ENCODE peak calls at places on chromosomes 11 and 22, in four cellular contexts. O is adrenal gland, T is GM12864, K is IMR-90. U is an unnamed sample.

GRCh38 chr11:40139507-40139906 is 1319.9 kb downstream of the LRRC4C start:
- DNase-seq in O (no peak), K (no peak), T (no peak), U (no peak)

GRCh38 chr11:122612123-122612824 is 43.2 kb upstream of the UBASH3B start:
- DNase-seq in K (no peak), O (no peak), T (no peak), U (no peak)

GRCh38 chr11:17967661-17968060 is 45.2 kb downstream of the SERGEF start:
- DNase-seq in O (no peak), T (no peak), K (no peak), U (no peak)

GRCh38 chr11:100942016-100942415 is 187.6 kb downstream of the PGR start:
- DNase-seq in K (peak), T (no peak), O (peak), U (no peak)

GRCh38 chr22:28029201-28029948 is 110.3 kb upstream of the PITPNB start:
- DNase-seq in K (peak), T (no peak), O (peak), U (peak)

GRCh38 chr22:43587574-43587973 is 175.8 kb downstream of the MPPED1 start:
- DNase-seq in O (no peak), T (no peak), K (peak), U (peak)

GRCh38 chr11:77823775-77824174 is 2.8 kb downstream of the AAMDC start:
- DNase-seq in T (no peak), O (no peak), K (peak), U (peak)

GRCh38 chr11:117045956-117046355 is 52.3 kb downstream of the SIK3 start:
- DNase-seq in K (no peak), T (no peak), O (no peak), U (peak)

GRCh38 chr22:49760630-49761571 is 66.8 kb downstream of the BRD1 start:
- DNase-seq in O (no peak), T (peak), K (no peak), U (no peak)

GRCh38 chr11:27698872-27699241 is 1.4 kb downstream of the BDNF start:
- DNase-seq in K (peak), O (peak), T (peak), U (peak)

GRCh38 chr11:116697639-116698038 is 75.1 kb downstream of the BUD13 start:
- DNase-seq in K (no peak), T (no peak), O (no peak), U (no peak)

GRCh38 chr11:66124564-66124963 is 54.5 kb downstream of the PACS1 start:
- DNase-seq in O (no peak), T (no peak), K (peak), U (peak)

GRCh38 chr11:33375688-33376311 is 118.6 kb downstream of the HIPK3 start:
- DNase-seq in O (no peak), T (no peak), K (peak), U (peak)
- H3K4me3 ChIP-seq in O (peak), T (peak), K (peak), U (peak)

GRCh38 chr11:8092587-8093424 is 11.8 kb downstream of the TUB start:
- DNase-seq in T (peak), O (peak), K (peak), U (peak)
- TF ChIP-seq CTCF in T (peak), O (peak), K (peak), U (peak)

GRCh38 chr11:127816959-127817358 is 770.4 kb downstream of the ETS1 start:
- DNase-seq in K (no peak), T (no peak), O (no peak), U (no peak)
- H3K4me3 ChIP-seq in K (no peak), T (no peak), O (no peak), U (no peak)

DNA sequence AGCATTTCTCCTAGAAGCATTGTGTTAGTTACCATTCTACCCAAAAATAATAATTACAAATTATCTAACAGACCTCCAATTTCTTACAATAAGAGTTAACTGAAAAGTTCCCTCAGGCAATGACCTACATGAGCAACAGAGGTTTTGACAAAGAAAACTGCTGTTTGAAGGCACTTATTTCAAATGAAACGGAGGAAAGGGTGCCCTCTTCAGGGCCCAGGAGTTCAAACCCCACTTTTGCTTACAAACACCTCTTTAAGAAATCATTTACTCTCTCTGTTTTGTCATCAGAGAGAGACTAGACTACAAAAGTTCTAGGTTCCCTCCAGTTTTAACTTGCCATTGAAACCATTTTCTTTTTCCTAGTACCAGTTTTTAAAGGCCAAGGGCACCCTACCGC is 56.7 kb downstream of the AMBRA1 start:
- DNase-seq in T (no peak), K (peak), O (no peak), U (peak)
- TF ChIP-seq CTCF in T (peak), K (peak), O (no peak), U (peak)

DNA sequence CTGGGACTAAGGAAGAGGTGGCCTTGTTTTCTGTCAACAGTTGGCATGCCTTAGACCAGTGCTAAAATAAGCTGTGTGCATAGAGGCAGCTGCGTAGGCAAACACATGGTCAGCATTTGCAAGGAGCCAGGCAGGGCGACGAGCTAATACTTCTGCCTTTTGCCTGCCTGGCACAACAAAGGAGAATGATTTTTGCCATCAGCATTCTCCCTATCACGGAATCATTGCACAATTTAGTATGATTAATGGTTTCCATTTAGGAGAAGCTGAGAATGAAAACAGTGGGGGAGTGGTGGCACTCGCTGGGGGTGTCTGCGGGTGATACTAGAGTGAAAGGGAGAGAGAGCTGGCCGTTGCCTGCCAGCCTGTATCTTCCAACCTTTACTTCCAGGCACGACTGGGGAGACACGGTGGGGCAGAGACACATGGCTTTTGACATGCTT is 336.0 kb downstream of the CADM1 start:
- DNase-seq in T (no peak), K (no peak), O (peak), U (peak)
- H3K4me3 ChIP-seq in T (no peak), K (no peak), O (no peak), U (no peak)

GRCh38 chr22:23230348-23231068 is 50.2 kb downstream of the BCR start:
- DNase-seq in K (no peak), O (no peak), T (no peak), U (no peak)

GRCh38 chr22:23233746-23234408 is 53.6 kb downstream of the BCR start:
- DNase-seq in K (peak), O (no peak), T (no peak), U (peak)

GRCh38 chr22:23231471-23232093 is 51.3 kb downstream of the BCR start:
- DNase-seq in K (no peak), T (no peak), O (no peak), U (peak)

GRCh38 chr22:23233084-23233501 is 52.8 kb downstream of the BCR start:
- DNase-seq in O (no peak), T (no peak), K (no peak), U (no peak)

GRCh38 chr22:23232094-23232905 is 52.0 kb downstream of the BCR start:
- DNase-seq in K (no peak), T (no peak), O (no peak), U (no peak)
- TF ChIP-seq CTCF in K (no peak), T (no peak), O (no peak), U (no peak)

GRCh38 chr11:34044664-34045485 is 6.7 kb upstream of the CAPRIN1 start:
- DNase-seq in T (no peak), O (no peak), K (peak), U (peak)
- H3K4me3 ChIP-seq in T (no peak), O (no peak), K (peak), U (no peak)

U was measured in AG10803.